ENCODE peak calls at places on chromosome 17, in five cellular contexts. N is stimulated activated CD8-positive, alpha-beta memory T cell treated with anti-CD3 and anti-CD28 coated beads, Interleukin-4, amount 100 ng/mL, for 1 hour; S is immature natural killer cell; B is NCI-H345; I is stomach. D is an unnamed sample.

GRCh38 chr17:65154770-65155589 is 17.8 kb downstream of the RGS9 start:
- DNase-seq in N (no peak), I (no peak), S (no peak), B (no peak), D (no peak)

GRCh38 chr17:43823350-43824084 is 9.4 kb downstream of the MPP3 start:
- DNase-seq in I (peak; percentile 88), S (no peak), B (no peak), N (no peak), D (peak; percentile 37)

GRCh38 chr17:65389956-65390355 is 171.5 kb downstream of the AXIN2 start:
- DNase-seq in S (no peak), N (no peak), I (no peak), B (no peak), D (no peak)

GRCh38 chr17:63263053-63263452 is 183.1 kb downstream of the CYB561 start:
- DNase-seq in B (no peak), I (no peak), S (no peak), N (no peak), D (no peak)

GRCh38 chr17:58759522-58759921 is 3.9 kb downstream of the PPM1E start:
- DNase-seq in N (no peak), S (no peak), I (no peak), B (no peak), D (no peak)

GRCh38 chr17:38709104-38709820 is 4.2 kb downstream of the MLLT6 start:
- DNase-seq in N (no peak), S (no peak), I (no peak), B (no peak), D (no peak)

GRCh38 chr17:62062936-62063335 is 2.1 kb downstream of the MED13 start:
- DNase-seq in I (no peak), N (no peak), B (no peak), S (no peak), D (no peak)

GRCh38 chr17:29178750-29179231 is 1.4 kb downstream of the MYO18A start:
- DNase-seq in B (no peak), I (peak; percentile 68), N (no peak), S (no peak), D (peak; percentile 56)

GRCh38 chr17:17497845-17498520 is 1.8 kb upstream of the RASD1 start:
- DNase-seq in B (no peak), I (no peak), S (no peak), N (no peak), D (no peak)

GRCh38 chr17:18877104-18877503 is 19.2 kb downstream of the PRPSAP2 start:
- DNase-seq in S (no peak), I (no peak), N (no peak), B (no peak), D (no peak)

GRCh38 chr17:64984776-64985521 is 65.7 kb upstream of the LRRC37A3 start:
- DNase-seq in I (no peak), S (peak; percentile 46), N (no peak), B (no peak), D (no peak)

GRCh38 chr17:18124346-18125126 is 16.0 kb downstream of the MYO15A start:
- DNase-seq in B (no peak), I (no peak), N (no peak), S (no peak), D (no peak)

D was measured in colonic mucosa.